ENCODE peak calls at places on chromosomes 5 and 9, in four cellular contexts. One of them, this sample, is unnamed.

GRCh38 chr5:180172447-180173197 is 36.4 kb downstream of the RASGEF1C start:
- DNase-seq in HepG2: peak; percentile 73
- DNase-seq in prostate gland: no peak
- DNase-seq in breast epithelium: peak; percentile 12
- DNase-seq in this sample: no peak

GRCh38 chr9:5786370-5787127 is 46.4 kb downstream of the ERMP1 start:
- DNase-seq in prostate gland: no peak
- DNase-seq in breast epithelium: no peak
- DNase-seq in HepG2: no peak
- DNase-seq in this sample: no peak

GRCh38 chr9:36993933-36994764 is 39.9 kb downstream of the PAX5 start:
- DNase-seq in HepG2: no peak
- DNase-seq in prostate gland: no peak
- DNase-seq in breast epithelium: no peak
- DNase-seq in this sample: no peak

GRCh38 chr5:72552041-72552557 is 44.9 kb upstream of the ZNF366 start:
- DNase-seq in prostate gland: no peak
- DNase-seq in HepG2: no peak
- DNase-seq in breast epithelium: no peak
- DNase-seq in this sample: no peak

GRCh38 chr5:100643473-100643872 is 108.3 kb downstream of the FAM174A start:
- DNase-seq in breast epithelium: no peak
- DNase-seq in HepG2: no peak
- DNase-seq in prostate gland: no peak
- DNase-seq in this sample: no peak

GRCh38 chr9:593809-594208 is 247.7 kb upstream of the DMRT1 start:
- DNase-seq in prostate gland: no peak
- DNase-seq in breast epithelium: no peak
- DNase-seq in HepG2: no peak
- DNase-seq in this sample: no peak

GRCh38 chr5:148696438-148697036 is 42.2 kb upstream of the HTR4 start:
- DNase-seq in prostate gland: no peak
- DNase-seq in HepG2: no peak
- DNase-seq in breast epithelium: no peak
- DNase-seq in this sample: no peak

GRCh38 chr5:79011219-79011836 is 26.2 kb upstream of the ARSB start:
- DNase-seq in prostate gland: no peak
- DNase-seq in breast epithelium: no peak
- DNase-seq in HepG2: no peak
- DNase-seq in this sample: no peak

GRCh38 chr5:56852228-56853000 is 37.1 kb downstream of the MAP3K1 start:
- DNase-seq in prostate gland: no peak
- DNase-seq in breast epithelium: no peak
- DNase-seq in HepG2: no peak
- DNase-seq in this sample: no peak

GRCh38 chr5:179914032-179914755 is 6.5 kb upstream of the TBC1D9B start:
- DNase-seq in HepG2: peak; percentile 34
- DNase-seq in breast epithelium: peak; percentile 67
- DNase-seq in prostate gland: peak; percentile 48
- DNase-seq in this sample: peak; percentile 77

GRCh38 chr9:78235296-78235770 is 542 bp upstream of the CEP78 start:
- DNase-seq in HepG2: no peak
- DNase-seq in breast epithelium: no peak
- DNase-seq in prostate gland: no peak
- DNase-seq in this sample: no peak

GRCh38 chr5:73135429-73136276 is 15.3 kb downstream of the TMEM171 start:
- DNase-seq in breast epithelium: no peak
- DNase-seq in HepG2: peak; percentile 18
- DNase-seq in prostate gland: no peak
- DNase-seq in this sample: no peak

GRCh38 chr5:93610581-93611167 is 27.7 kb downstream of the NR2F1 start:
- DNase-seq in prostate gland: no peak
- DNase-seq in HepG2: no peak
- DNase-seq in breast epithelium: no peak
- DNase-seq in this sample: no peak

GRCh38 chr5:111385970-111386831 is 126.1 kb downstream of the STARD4 start:
- DNase-seq in breast epithelium: no peak
- DNase-seq in prostate gland: no peak
- DNase-seq in HepG2: no peak
- DNase-seq in this sample: no peak

GRCh38 chr9:107471562-107471961 is 18.0 kb downstream of the KLF4 start:
- DNase-seq in prostate gland: no peak
- DNase-seq in HepG2: no peak
- DNase-seq in breast epithelium: no peak
- DNase-seq in this sample: no peak

GRCh38 chr9:87675906-87676515 is 49.9 kb upstream of the CTSL start:
- DNase-seq in HepG2: no peak
- DNase-seq in breast epithelium: no peak
- DNase-seq in prostate gland: no peak
- DNase-seq in this sample: no peak

GRCh38 chr9:127847155-127847463 is 7.3 kb downstream of the ENG start:
- DNase-seq in breast epithelium: no peak
- DNase-seq in HepG2: no peak
- DNase-seq in prostate gland: no peak
- DNase-seq in this sample: no peak

GRCh38 chr5:53557386-53557785 is 3.1 kb upstream of the NDUFS4 start:
- DNase-seq in HepG2: no peak
- DNase-seq in breast epithelium: no peak
- DNase-seq in prostate gland: no peak
- DNase-seq in this sample: no peak

GRCh38 chr9:120652902-120653301 is 61.4 kb downstream of the MEGF9 start:
- DNase-seq in HepG2: no peak
- DNase-seq in prostate gland: no peak
- DNase-seq in breast epithelium: no peak
- DNase-seq in this sample: no peak

GRCh38 chr9:91036826-91037510 is 235.3 kb downstream of the SYK start:
- DNase-seq in breast epithelium: peak; percentile 58
- DNase-seq in HepG2: peak; percentile 98
- DNase-seq in prostate gland: peak; percentile 86
- DNase-seq in this sample: peak; percentile 23

GRCh38 chr5:79750611-79751510 is 61.2 kb downstream of the CMYA5 start:
- DNase-seq in prostate gland: no peak
- DNase-seq in HepG2: no peak
- DNase-seq in breast epithelium: no peak
- DNase-seq in this sample: no peak

GRCh38 chr5:143355710-143356109 is 47.8 kb downstream of the NR3C1 start:
- DNase-seq in prostate gland: peak; percentile 13
- DNase-seq in breast epithelium: peak; percentile 56
- DNase-seq in HepG2: peak; percentile 76
- DNase-seq in this sample: peak; percentile 27

GRCh38 chr9:13377286-13377925 is 97.9 kb upstream of the MPDZ start:
- DNase-seq in HepG2: no peak
- DNase-seq in breast epithelium: no peak
- DNase-seq in prostate gland: no peak
- DNase-seq in this sample: no peak

GRCh38 chr5:56802235-56802634 is 13.1 kb upstream of the MAP3K1 start:
- DNase-seq in HepG2: no peak
- DNase-seq in breast epithelium: no peak
- DNase-seq in prostate gland: no peak
- DNase-seq in this sample: no peak

GRCh38 chr5:150241298-150242225 is 48.0 kb downstream of the CAMK2A start:
- DNase-seq in breast epithelium: no peak
- DNase-seq in HepG2: no peak
- DNase-seq in prostate gland: no peak
- DNase-seq in this sample: no peak

GRCh38 chr9:101486693-101487442 is 46.8 kb upstream of the RNF20 start:
- DNase-seq in HepG2: no peak
- DNase-seq in prostate gland: peak; percentile 66
- DNase-seq in breast epithelium: no peak
- DNase-seq in this sample: no peak

GRCh38 chr5:98391921-98392625 is 381.4 kb upstream of the RGMB start:
- DNase-seq in breast epithelium: no peak
- DNase-seq in HepG2: no peak
- DNase-seq in prostate gland: no peak
- DNase-seq in this sample: no peak

GRCh38 chr5:92907914-92908606 is 673.0 kb downstream of the NR2F1-AS1 start:
- DNase-seq in breast epithelium: no peak
- DNase-seq in HepG2: peak; percentile 81
- DNase-seq in prostate gland: no peak
- DNase-seq in this sample: no peak

GRCh38 chr9:13213337-13213736 is 66.2 kb downstream of the MPDZ start:
- DNase-seq in HepG2: peak; percentile 3
- DNase-seq in prostate gland: no peak
- DNase-seq in breast epithelium: no peak
- DNase-seq in this sample: no peak

GRCh38 chr5:134527156-134527960 is 1.9 kb downstream of the JADE2 start:
- DNase-seq in breast epithelium: peak; percentile 84
- DNase-seq in prostate gland: peak; percentile 76
- DNase-seq in HepG2: peak; percentile 66
- DNase-seq in this sample: peak; percentile 57
- TF ChIP-seq POLR2AphosphoS5 in breast epithelium: peak; percentile 10
- TF ChIP-seq POLR2AphosphoS5 in prostate gland: no peak
- TF ChIP-seq POLR2AphosphoS5 in HepG2: peak; percentile 63
- TF ChIP-seq POLR2AphosphoS5 in this sample: no peak

GRCh38 chr9:137167113-137167751 is 2.6 kb downstream of the LRRC26 start:
- DNase-seq in breast epithelium: no peak
- DNase-seq in prostate gland: no peak
- DNase-seq in HepG2: no peak
- DNase-seq in this sample: no peak
- H3K4me3 ChIP-seq in breast epithelium: no peak overlapping the region
- H3K4me3 ChIP-seq in prostate gland: peak overlapping the region; percentile 40
- H3K4me3 ChIP-seq in HepG2: no peak overlapping the region
- H3K4me3 ChIP-seq in this sample: no peak overlapping the region

GRCh38 chr9:32590898-32591297 is 17.9 kb upstream of the NDUFB6 start:
- DNase-seq in prostate gland: no peak
- DNase-seq in breast epithelium: no peak
- DNase-seq in HepG2: no peak
- DNase-seq in this sample: no peak
- TF ChIP-seq POLR2AphosphoS5 in prostate gland: no peak
- TF ChIP-seq POLR2AphosphoS5 in breast epithelium: no peak
- TF ChIP-seq POLR2AphosphoS5 in HepG2: no peak
- TF ChIP-seq POLR2AphosphoS5 in this sample: no peak

DNA sequence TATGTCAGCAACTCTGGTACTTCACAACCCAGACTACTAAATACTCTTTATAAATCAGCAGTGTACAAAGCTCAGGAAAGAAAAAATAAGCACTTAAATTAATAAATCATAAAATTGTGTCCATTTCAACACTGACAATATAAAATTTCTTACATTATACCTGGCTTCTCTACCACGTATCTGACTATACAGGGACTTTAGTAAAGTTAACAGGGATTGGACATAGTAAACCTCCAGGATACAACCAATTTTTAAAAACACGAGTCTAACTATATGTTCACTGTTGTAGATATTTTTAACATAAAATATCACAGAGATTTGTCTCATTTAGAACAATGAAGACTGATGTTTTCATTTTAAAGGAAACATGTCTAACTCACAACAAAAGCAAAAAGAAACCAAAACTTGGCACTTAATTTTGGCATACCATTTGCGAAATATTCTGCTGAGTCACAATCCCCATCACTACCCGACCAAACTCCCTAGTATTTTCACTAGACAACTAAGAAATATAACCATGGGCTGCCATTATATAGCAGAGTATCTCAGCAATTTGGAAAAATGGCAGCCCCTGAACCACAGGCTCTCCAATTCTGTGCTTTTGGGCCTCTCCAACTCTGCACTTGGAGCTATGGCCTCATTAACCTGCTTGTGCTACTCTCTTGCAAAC is 14.4 kb downstream of the FAM169A start:
- DNase-seq in breast epithelium: no peak
- DNase-seq in prostate gland: no peak
- DNase-seq in HepG2: no peak
- DNase-seq in this sample: no peak
- H3K4me3 ChIP-seq in breast epithelium: no peak overlapping the region
- H3K4me3 ChIP-seq in prostate gland: no peak overlapping the region
- H3K4me3 ChIP-seq in HepG2: no peak overlapping the region
- H3K4me3 ChIP-seq in this sample: no peak overlapping the region

GRCh38 chr9:93286252-93287188 is 102.6 kb downstream of the WNK2 start:
- DNase-seq in breast epithelium: no peak
- DNase-seq in HepG2: no peak
- DNase-seq in prostate gland: no peak
- DNase-seq in this sample: no peak

GRCh38 chr9:93288341-93288740 is 104.4 kb downstream of the WNK2 start:
- DNase-seq in prostate gland: no peak
- DNase-seq in breast epithelium: peak; percentile 11
- DNase-seq in HepG2: peak; percentile 33
- DNase-seq in this sample: no peak

GRCh38 chr9:93287593-93287992 is 103.7 kb downstream of the WNK2 start:
- DNase-seq in HepG2: no peak
- DNase-seq in breast epithelium: peak; percentile 9
- DNase-seq in prostate gland: no peak
- DNase-seq in this sample: no peak

GRCh38 chr9:93288891-93289883 is 105.2 kb downstream of the WNK2 start:
- DNase-seq in breast epithelium: no peak
- DNase-seq in prostate gland: no peak
- DNase-seq in HepG2: peak; percentile 79
- DNase-seq in this sample: no peak

DNA sequence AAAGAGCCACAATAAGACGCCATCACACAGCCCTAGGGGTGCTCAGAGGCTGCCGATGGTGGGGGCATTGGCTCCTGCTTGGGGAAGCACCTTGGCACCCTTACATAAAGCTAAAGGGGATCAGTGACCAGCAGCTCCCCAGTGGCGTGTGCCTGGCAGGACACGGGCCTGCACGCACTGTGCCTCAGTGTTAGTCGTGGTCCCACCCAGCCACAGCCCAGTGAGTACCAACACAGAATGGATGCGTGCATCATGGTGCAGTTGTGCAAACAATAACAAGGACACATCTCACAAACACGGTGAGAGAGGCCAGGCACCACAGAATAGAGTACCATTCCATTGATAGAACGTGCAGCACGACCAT is 103.2 kb downstream of the WNK2 start:
- DNase-seq in HepG2: no peak
- DNase-seq in breast epithelium: peak; percentile 7
- DNase-seq in prostate gland: no peak
- DNase-seq in this sample: no peak
- TF ChIP-seq POLR2AphosphoS5 in HepG2: no peak
- TF ChIP-seq POLR2AphosphoS5 in breast epithelium: no peak
- TF ChIP-seq POLR2AphosphoS5 in prostate gland: no peak
- TF ChIP-seq POLR2AphosphoS5 in this sample: no peak

DNA sequence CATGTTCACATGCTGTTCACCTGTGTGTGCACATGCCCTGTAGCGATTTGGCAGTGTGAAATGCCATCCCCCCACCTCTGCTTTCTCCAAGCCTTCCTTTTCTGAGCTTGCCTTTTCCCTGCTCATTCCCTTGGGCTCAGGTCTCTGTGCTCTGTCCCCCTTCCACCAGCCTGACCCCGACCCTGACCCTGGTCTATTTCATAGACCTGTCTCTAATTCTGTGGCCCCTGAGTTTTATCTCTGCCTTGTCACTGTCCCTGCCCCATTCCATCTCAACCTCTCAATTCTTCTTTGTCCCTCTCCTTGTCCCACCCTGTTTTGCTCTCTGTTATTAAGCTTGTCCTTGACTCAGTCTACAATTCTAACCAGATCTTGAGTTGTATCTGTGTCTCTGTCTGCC is 735 bp downstream of the ARAP3 start:
- DNase-seq in HepG2: no peak
- DNase-seq in prostate gland: no peak
- DNase-seq in breast epithelium: no peak
- DNase-seq in this sample: no peak
- H3K4me3 ChIP-seq in HepG2: peak overlapping the region; percentile 26
- H3K4me3 ChIP-seq in prostate gland: peak overlapping the region; percentile 36
- H3K4me3 ChIP-seq in breast epithelium: peak overlapping the region; percentile 41
- H3K4me3 ChIP-seq in this sample: peak overlapping the region; percentile 46

This sample was measured in HL-60.